ENCODE peak calls at places on chromosomes 16 and 17, in four cellular contexts. I, U, B and N are unnamed samples.

GRCh38 chr16:71919033-71919432 is 23.7 kb downstream of the IST1 start:
- DNase-seq in I (no peak), U (no peak), B (no peak), N (no peak)

GRCh38 chr17:43467981-43468541 is 15.7 kb upstream of the DHX8 start:
- DNase-seq in I (peak; percentile 26), U (no peak), B (no peak), N (peak; percentile 54)

GRCh38 chr16:75256871-75257343 is 5.5 kb upstream of the BCAR1 start:
- DNase-seq in I (no peak), U (no peak), B (no peak), N (peak; percentile 55)

GRCh38 chr16:66979011-66979717 is 9.2 kb upstream of the CES4A start:
- DNase-seq in I (no peak), U (peak; percentile 84), B (no peak), N (peak; percentile 31)

GRCh38 chr17:37359682-37360188 is 16.1 kb upstream of the C17orf78 start:
- DNase-seq in I (no peak), U (no peak), B (no peak), N (no peak)

GRCh38 chr16:79997257-79997656 is 396.7 kb upstream of the MAF start:
- DNase-seq in I (no peak), U (no peak), B (no peak), N (no peak)

GRCh38 chr17:488993-489757 is 136.6 kb upstream of the RPH3AL start:
- DNase-seq in I (no peak), U (no peak), B (no peak), N (peak; percentile 39)

GRCh38 chr17:38628441-38628840 is 22.7 kb upstream of the SRCIN1 start:
- DNase-seq in I (no peak), U (peak; percentile 42), B (no peak), N (no peak)

GRCh38 chr16:50464325-50465290 is 83.6 kb upstream of the NKD1 start:
- DNase-seq in I (no peak), U (no peak), B (no peak), N (no peak)
- H3K4me1 ChIP-seq in I (peaks cover 11% of the 10 kb centered on the region), U (peaks cover 8% of the 10 kb centered on the region), B (peaks cover 4% of the 10 kb centered on the region), N (peaks cover 6% of the 10 kb centered on the region)

GRCh38 chr17:65042911-65043310 is 13.6 kb downstream of the GNA13 start:
- DNase-seq in I (no peak), U (no peak), B (no peak), N (no peak)
- H3K4me3 ChIP-seq in I (no peak overlapping the region), U (no peak overlapping the region), B (no peak overlapping the region), N (no peak overlapping the region)

GRCh38 chr17:9811537-9811936 is 10.3 kb downstream of the GSG1L2 start:
- DNase-seq in I (no peak), U (no peak), B (no peak), N (no peak)
- TF ChIP-seq POLR2A in I (no peak), U (no peak), B (no peak), N (no peak)

GRCh38 chr16:85176541-85177447 is 64.5 kb upstream of the CIBAR2 start:
- DNase-seq in I (no peak), U (no peak), B (no peak), N (no peak)
- H3K4me1 ChIP-seq in I (peaks cover 66% of the 10 kb centered on the region), U (peaks cover 39% of the 10 kb centered on the region), B (peaks cover 10% of the 10 kb centered on the region), N (peaks cover 14% of the 10 kb centered on the region)

GRCh38 chr17:29177871-29178749 is 2.1 kb downstream of the MYO18A start:
- DNase-seq in I (no peak), U (no peak), B (no peak), N (no peak)
- H3K4me3 ChIP-seq in I (no peak overlapping the region), U (no peak overlapping the region), B (peak overlapping the region; percentile 76), N (no peak overlapping the region)

GRCh38 chr17:40542562-40543411 is 22.5 kb downstream of the CCR7 start:
- DNase-seq in I (peak; percentile 86), U (peak; percentile 89), B (no peak), N (peak; percentile 97)
- TF ChIP-seq POLR2A in I (no peak), U (no peak), B (no peak), N (no peak)

GRCh38 chr17:57275365-57275764 is 19.0 kb downstream of the MSI2 start:
- DNase-seq in I (no peak), U (no peak), B (no peak), N (no peak)

GRCh38 chr17:57271821-57272220 is 15.5 kb downstream of the MSI2 start:
- DNase-seq in I (no peak), U (no peak), B (no peak), N (no peak)

GRCh38 chr17:57276621-57277020 is 20.3 kb downstream of the MSI2 start:
- DNase-seq in I (no peak), U (no peak), B (no peak), N (no peak)

GRCh38 chr17:57273471-57273870 is 17.1 kb downstream of the MSI2 start:
- DNase-seq in I (no peak), U (no peak), B (no peak), N (no peak)

GRCh38 chr17:57274162-57274561 is 17.8 kb downstream of the MSI2 start:
- DNase-seq in I (no peak), U (no peak), B (no peak), N (no peak)
- H3K4me1 ChIP-seq in I (peaks cover 47% of the 10 kb centered on the region), U (no peaks in the 10 kb centered on the region), B (no peaks in the 10 kb centered on the region), N (no peaks in the 10 kb centered on the region)

GRCh38 chr17:16285646-16286008 is 67.6 kb downstream of the CENPV start:
- DNase-seq in I (no peak), U (no peak), B (no peak), N (no peak)

GRCh38 chr17:16288860-16289571 is 64.3 kb downstream of the CENPV start:
- DNase-seq in I (no peak), U (no peak), B (no peak), N (no peak)

GRCh38 chr17:16287563-16288027 is 65.7 kb downstream of the CENPV start:
- DNase-seq in I (no peak), U (no peak), B (no peak), N (no peak)

GRCh38 chr17:16286009-16286946 is 67.0 kb downstream of the CENPV start:
- DNase-seq in I (peak; percentile 96), U (peak; percentile 93), B (peak; percentile 26), N (peak; percentile 88)

DNA sequence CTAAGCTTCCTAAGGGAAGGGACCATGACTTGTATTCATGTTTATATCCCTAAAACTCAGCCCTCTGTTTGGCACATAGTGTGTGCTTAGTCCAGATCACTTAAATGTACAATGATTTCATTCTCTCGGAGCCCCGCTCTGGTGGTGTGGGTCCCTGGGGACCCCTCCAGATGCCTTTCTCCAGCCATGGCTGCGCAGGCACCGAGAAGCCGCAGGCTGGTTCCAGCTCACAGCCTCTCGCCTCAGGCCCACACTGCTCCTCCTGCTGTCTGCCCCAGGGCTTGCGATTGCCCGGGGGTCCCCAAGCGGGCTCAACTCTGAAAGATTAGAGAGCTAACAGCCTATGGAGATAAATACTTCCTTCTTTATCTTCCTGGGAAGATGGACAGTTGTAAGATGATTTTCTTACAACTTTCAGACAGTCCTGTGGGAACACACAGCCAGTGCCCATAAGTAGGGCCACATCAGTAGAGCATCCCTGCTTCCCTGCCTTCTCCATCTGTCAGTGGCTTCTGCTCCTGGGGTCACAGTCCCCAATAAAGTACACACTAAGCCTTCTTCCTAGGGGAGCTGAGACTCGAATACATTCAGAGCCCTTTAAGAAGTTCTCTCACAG is 66.2 kb downstream of the CENPV start:
- DNase-seq in I (no peak), U (peak; percentile 91), B (no peak), N (peak; percentile 26)
- H3K4me3 ChIP-seq in I (peak overlapping the region; percentile 23), U (no peak overlapping the region), B (no peak overlapping the region), N (no peak overlapping the region)

DNA sequence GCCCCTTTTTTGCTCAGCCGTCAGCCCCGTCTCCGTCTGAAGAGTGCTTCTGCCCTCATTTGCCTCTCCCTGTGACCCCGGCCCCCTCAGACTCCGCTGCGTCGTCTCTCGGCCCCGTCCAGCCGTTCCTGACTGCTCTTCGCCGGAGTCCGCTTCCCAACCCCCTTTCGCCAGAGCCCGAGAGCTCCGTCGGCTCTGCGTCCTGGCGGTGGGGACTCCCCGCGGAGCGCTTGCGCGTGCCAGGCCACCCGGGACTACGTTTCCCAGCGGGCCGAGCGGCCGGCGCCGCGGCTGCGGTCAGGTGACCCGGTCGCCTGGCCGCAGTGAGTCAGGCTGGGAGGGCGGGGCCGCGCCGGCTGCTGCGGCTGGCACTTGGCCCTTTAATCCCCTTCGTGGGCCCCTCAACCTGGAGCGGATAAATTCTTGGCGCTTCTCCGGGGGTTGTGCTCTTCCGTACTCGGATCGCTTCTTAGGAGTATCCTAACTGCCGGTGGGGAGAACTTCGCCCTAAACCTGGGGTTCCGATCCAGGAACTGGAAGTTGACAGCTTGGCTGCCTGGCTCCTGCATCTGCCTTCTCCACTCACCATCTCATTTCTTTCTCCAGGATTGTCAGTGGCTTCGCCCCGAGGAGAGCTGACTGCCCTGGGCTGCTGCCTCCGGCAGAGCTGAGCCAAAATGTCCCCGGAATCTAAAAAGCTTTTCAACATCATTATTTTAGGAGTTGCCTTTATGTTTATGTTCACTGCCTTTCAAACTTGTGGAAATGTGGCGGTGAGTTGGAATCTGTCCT is at the start of gene MFSD11:
- DNase-seq in I (peak; percentile 91), U (peak; percentile 99), B (no peak), N (peak; percentile 89)
- TF ChIP-seq POLR2A in I (peak; percentile 65), U (peak; percentile 35), B (no peak), N (peak; percentile 50)